ENCODE peak calls at places on chromosomes 2 and 18, in four cellular contexts. S is mammary epithelial cell, I is psoas muscle, N is sigmoid colon. U is an unnamed sample.

GRCh38 chr2:115165529-115166109 is 723.2 kb downstream of the DPP10 start:
- DNase-seq in I (no peak), N (no peak), S (peak; percentile 19), U (peak; percentile 12)

GRCh38 chr2:139790807-139791206 is 1010.6 kb upstream of the NXPH2 start:
- DNase-seq in S (peak; percentile 21), N (no peak), I (no peak), U (no peak)

GRCh38 chr2:172807011-172807410 is 71.4 kb downstream of the RAPGEF4 start:
- DNase-seq in I (no peak), S (no peak), N (no peak), U (no peak)

GRCh38 chr18:49851624-49852023 is 38.3 kb upstream of the ACAA2 start:
- DNase-seq in I (no peak), S (no peak), N (no peak), U (no peak)

GRCh38 chr18:79637181-79637920 is 42.3 kb upstream of the CTDP1 start:
- DNase-seq in S (no peak), N (peak; percentile 37), I (no peak), U (no peak)

GRCh38 chr18:42392416-42392815 is 437.4 kb downstream of the PIK3C3 start:
- DNase-seq in S (no peak), N (no peak), I (no peak), U (no peak)

GRCh38 chr2:60735496-60736250 is 20.4 kb upstream of the PAPOLG start:
- DNase-seq in S (peak; percentile 33), I (no peak), N (no peak), U (no peak)

GRCh38 chr18:79952457-79952995 is 1.1 kb upstream of the SLC66A2 start:
- DNase-seq in S (no peak), N (no peak), I (no peak), U (no peak)

GRCh38 chr2:239055756-239056493 is 208.0 kb downstream of the TWIST2 start:
- DNase-seq in I (peak; percentile 9), S (no peak), N (peak; percentile 39), U (no peak)

GRCh38 chr2:158518083-158518482 is 61.3 kb downstream of the PKP4 start:
- DNase-seq in S (no peak), I (no peak), N (peak; percentile 61), U (peak; percentile 37)

GRCh38 chr18:4454548-4455112 is 477 bp downstream of the DLGAP1 start:
- DNase-seq in S (no peak), N (no peak), I (peak; percentile 10), U (no peak)

GRCh38 chr2:106191511-106192016 is 2.5 kb downstream of the UXS1 start:
- DNase-seq in I (no peak), N (no peak), S (no peak), U (no peak)

GRCh38 chr18:42274488-42275137 is 319.6 kb downstream of the PIK3C3 start:
- DNase-seq in S (peak; percentile 14), N (no peak), I (no peak), U (peak; percentile 10)

GRCh38 chr2:54394392-54394791 is 61.7 kb upstream of the SPTBN1 start:
- DNase-seq in I (no peak), S (no peak), N (no peak), U (no peak)

GRCh38 chr18:31680836-31681568 is 3.4 kb downstream of the B4GALT6 start:
- DNase-seq in N (no peak), S (peak; percentile 13), I (no peak), U (no peak)

GRCh38 chr2:20474757-20475566 is 28.1 kb downstream of the RHOB start:
- DNase-seq in I (no peak), N (peak; percentile 53), S (no peak), U (no peak)

GRCh38 chr2:8510519-8510918 is 171.3 kb upstream of the ID2 start:
- DNase-seq in S (no peak), N (no peak), I (no peak), U (no peak)

GRCh38 chr2:160375802-160376469 is 117.7 kb downstream of the RBMS1 start:
- DNase-seq in S (no peak), I (no peak), N (no peak), U (peak; percentile 69)

GRCh38 chr2:18067980-18068379 is 189.5 kb downstream of the KCNS3 start:
- DNase-seq in I (no peak), S (no peak), N (no peak), U (no peak)

GRCh38 chr2:239960929-239961661 is 64.0 kb downstream of the NDUFA10 start:
- DNase-seq in I (no peak), N (no peak), S (no peak), U (no peak)

GRCh38 chr2:102367331-102367971 is 11.9 kb downstream of the IL18R1 start:
- DNase-seq in N (no peak), I (no peak), S (no peak), U (no peak)

GRCh38 chr18:27602092-27602491 is 417.0 kb upstream of the CHST9 start:
- DNase-seq in I (no peak), N (no peak), S (no peak), U (no peak)

GRCh38 chr2:240839152-240840143 is 19.4 kb upstream of the KIF1A start:
- DNase-seq in S (no peak), I (no peak), N (no peak), U (peak; percentile 41)

GRCh38 chr2:16223481-16224177 is 283.3 kb downstream of the MYCN start:
- DNase-seq in S (no peak), I (no peak), N (no peak), U (no peak)

GRCh38 chr2:225691711-225692110 is 292.2 kb downstream of the NYAP2 start:
- DNase-seq in S (no peak), I (no peak), N (no peak), U (no peak)

GRCh38 chr2:79782540-79782939 is 269.7 kb downstream of the CTNNA2 start:
- DNase-seq in N (no peak), S (no peak), I (no peak), U (no peak)

GRCh38 chr2:223226264-223226663 is 174.3 kb downstream of the KCNE4 start:
- DNase-seq in I (no peak), N (no peak), S (no peak), U (no peak)

GRCh38 chr2:100832885-100833284 is 12.9 kb downstream of the NPAS2 start:
- DNase-seq in N (peak; percentile 82), S (no peak), I (no peak), U (peak; percentile 68)

GRCh38 chr2:67259581-67260347 is 137.4 kb upstream of the ETAA1 start:
- DNase-seq in N (peak; percentile 94), I (peak; percentile 25), S (peak; percentile 91), U (peak; percentile 94)
- H3K27ac ChIP-seq in N (peak overlapping the region; percentile 87), I (peak overlapping the region; percentile 67), S (peak overlapping the region; percentile 81), U (peak overlapping the region; percentile 63)

DNA sequence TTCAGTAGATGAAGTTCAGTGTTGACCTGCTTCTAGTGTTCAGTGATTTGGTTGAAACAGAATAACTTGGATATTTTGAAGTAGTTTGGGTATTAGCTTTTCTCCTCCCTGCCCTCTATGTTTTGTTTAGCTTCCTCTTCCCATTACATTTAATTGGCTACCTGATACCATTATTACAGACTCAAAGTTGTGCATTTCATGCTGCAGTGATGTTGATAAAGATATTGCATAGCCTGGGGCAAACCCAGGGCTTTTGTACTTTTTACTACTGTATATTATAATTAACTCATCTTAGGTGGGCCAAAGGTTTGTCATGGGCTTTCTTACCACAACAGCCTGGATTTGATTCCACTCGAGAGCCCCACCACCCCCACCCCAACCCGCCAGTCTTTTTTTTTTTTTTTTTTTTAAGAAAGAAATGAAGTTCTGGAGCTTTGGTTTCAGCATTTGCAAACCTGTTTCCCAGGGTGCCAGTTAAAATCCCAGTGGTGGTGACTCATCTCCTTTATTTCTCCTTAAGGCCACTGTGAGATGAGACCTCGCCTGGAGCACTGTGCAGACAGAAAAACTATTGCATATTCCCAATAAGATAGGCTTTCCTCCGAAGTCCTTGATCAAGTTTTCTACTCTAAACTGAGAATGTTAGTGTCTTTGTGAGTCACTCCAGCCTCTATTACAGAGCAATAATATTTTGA is 393.7 kb upstream of the FANCL start:
- DNase-seq in S (peak; percentile 69), I (no peak), N (no peak), U (no peak)
- TF ChIP-seq CTCF in S (no peak), I (no peak), N (no peak), U (no peak)

GRCh38 chr2:171018522-171018921 is 89.5 kb downstream of the GORASP2 start:
- DNase-seq in N (no peak), S (no peak), I (no peak), U (no peak)
- H3K27ac ChIP-seq in N (no peak overlapping the region), S (no peak overlapping the region), I (no peak overlapping the region), U (no peak overlapping the region)

DNA sequence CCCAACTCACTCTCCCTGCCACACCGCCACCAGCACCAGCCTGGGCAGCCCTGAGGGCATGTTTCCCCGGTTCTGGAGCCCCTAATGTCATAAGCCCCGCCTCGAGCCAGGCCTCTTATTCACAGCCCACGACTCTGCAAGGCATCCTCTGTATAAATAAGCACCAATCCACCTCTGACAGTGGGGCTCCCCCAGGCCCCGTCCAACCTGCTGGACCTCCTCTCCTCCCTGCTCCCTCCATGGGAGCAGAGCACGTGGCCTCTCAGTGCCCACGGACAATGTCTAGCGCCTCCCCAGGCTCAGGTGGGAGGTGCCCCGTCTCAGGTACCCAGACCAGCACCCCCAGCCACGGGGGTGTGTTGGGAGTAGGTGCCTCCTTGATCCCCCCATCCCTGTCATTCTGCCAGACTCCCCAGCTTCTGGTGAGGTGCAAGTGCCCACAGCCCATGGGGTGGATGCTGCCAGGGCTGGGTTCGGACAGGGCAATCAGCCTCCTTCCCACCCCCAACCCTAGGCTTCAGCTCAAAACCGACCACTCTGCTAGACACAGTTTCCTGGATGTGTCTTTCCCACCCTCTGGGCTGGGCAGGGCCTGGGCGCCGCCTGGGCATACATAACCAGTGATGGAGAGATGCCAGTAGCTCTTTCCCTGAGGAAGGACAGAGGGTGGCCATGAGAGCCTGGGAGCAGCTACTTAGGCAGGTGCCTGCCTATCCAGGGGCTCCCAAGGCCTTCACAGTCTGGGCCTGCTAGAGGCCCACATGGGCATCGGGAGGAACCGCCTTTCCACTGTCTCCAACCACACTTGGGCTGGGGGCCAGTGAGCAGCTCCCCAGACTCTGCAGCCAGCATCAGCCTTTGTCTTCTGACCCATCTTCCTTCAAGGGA is 1.6 kb upstream of the ADRA2B start:
- DNase-seq in N (peak; percentile 61), I (no peak), S (no peak), U (no peak)
- TF ChIP-seq CTCF in N (no peak), I (no peak), S (no peak), U (no peak)

DNA sequence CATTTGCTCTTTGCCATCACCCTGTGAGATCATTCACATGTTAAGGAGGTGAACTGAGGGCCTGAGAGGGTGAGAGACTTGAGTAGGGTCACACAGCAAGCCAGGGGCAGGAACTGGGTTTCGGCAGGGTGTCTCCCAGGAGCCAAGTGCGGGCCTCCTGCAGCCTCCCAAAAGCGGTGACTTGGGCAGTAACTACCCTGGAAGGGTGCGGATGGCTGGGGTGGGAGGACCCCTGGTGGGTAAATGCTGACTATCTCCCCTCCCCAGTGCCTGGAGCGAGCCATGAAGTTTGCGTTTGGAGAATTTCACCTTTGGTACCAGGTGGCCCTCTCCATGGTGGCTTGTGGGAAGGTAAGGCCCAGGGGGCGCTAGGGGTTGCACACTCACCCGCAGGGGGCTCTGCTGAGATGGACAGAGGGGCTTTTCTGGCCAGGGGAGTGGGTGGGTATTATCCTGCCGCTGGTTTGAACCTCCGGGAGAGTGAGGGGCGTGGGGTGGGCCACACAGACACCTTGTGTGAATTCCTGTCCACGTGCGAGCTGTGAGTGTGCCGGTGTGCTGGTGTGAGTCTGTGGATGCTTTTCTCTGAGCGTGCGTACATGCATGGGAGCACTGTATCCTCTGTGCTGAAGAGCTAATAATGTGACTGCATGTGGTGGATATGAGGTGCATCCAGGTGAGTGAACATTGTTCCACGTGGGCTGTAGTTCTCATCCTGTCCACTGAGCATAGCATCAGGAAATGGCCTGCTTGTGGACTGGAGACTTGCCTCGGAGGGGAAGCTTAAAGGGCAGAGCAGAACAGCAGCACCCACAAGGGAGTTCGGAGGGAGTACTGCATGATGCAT is 91.0 kb upstream of the MCFD2 start:
- DNase-seq in I (no peak), N (no peak), S (no peak), U (no peak)
- H3K27ac ChIP-seq in I (peak overlapping the region; percentile 75), N (peak overlapping the region; percentile 91), S (no peak overlapping the region), U (no peak overlapping the region)